ENCODE peak calls at places on chromosomes 6 and 20, in six cellular contexts. Z is PC-3, A is transverse colon, K is heart left ventricle, I is hepatocyte, N is prostate gland. E is an unnamed sample. For H3K4me1, the result is how much of the 10 kb centered on the place peaks cover.

GRCh38 chr6:168054663-168055560 is 24.1 kb downstream of the FRMD1 start:
- DNase-seq in Z (no peak), A (no peak), K (peak), N (no peak), I (no peak), E (no peak)

GRCh38 chr6:14728396-14729024 is 517.4 kb upstream of the JARID2 start:
- DNase-seq in N (no peak), Z (peak), I (no peak), A (peak), K (peak), E (peak)

GRCh38 chr6:33126101-33126714 is 50.4 kb downstream of the HLA-DPB1 start:
- DNase-seq in Z (peak), A (peak), N (peak), I (peak), K (peak), E (peak)

GRCh38 chr20:34977365-34978091 is 21.9 kb downstream of the MYH7B start:
- DNase-seq in I (no peak), K (peak), N (no peak), Z (no peak), A (no peak), E (no peak)

GRCh38 chr20:13355386-13355785 is 134.3 kb downstream of the ISM1 start:
- DNase-seq in K (no peak), Z (no peak), I (no peak), N (no peak), A (no peak), E (no peak)

GRCh38 chr6:125153541-125154183 is at the start of gene TPD52L1:
- DNase-seq in A (peak), K (peak), N (peak), Z (peak), I (peak), E (peak)

GRCh38 chr6:24009319-24009718 is 116.7 kb upstream of the NRSN1 start:
- DNase-seq in Z (no peak), I (no peak), A (no peak), N (no peak), K (no peak), E (no peak)

GRCh38 chr6:15264902-15265761 is 19.3 kb downstream of the JARID2 start:
- DNase-seq in N (peak), I (no peak), Z (no peak), A (no peak), K (peak), E (no peak)

GRCh38 chr6:55822815-55823214 is 52.6 kb downstream of the BMP5 start:
- DNase-seq in Z (no peak), A (no peak), N (no peak), I (no peak), K (no peak), E (no peak)

GRCh38 chr6:36933102-36933501 is 21.4 kb upstream of the PI16 start:
- DNase-seq in N (no peak), A (no peak), I (no peak), Z (peak), K (no peak), E (no peak)

GRCh38 chr6:87628881-87629280 is 38.9 kb downstream of the ORC3 start:
- DNase-seq in Z (no peak), A (no peak), N (no peak), K (no peak), I (no peak), E (no peak)

GRCh38 chr20:55515831-55516230 is 489.5 kb downstream of the CBLN4 start:
- DNase-seq in K (no peak), I (peak), Z (peak), A (no peak), N (no peak), E (no peak)

GRCh38 chr6:24401458-24401857 is 1.3 kb upstream of the MRS2 start:
- DNase-seq in I (no peak), N (no peak), A (no peak), K (no peak), Z (no peak), E (no peak)

GRCh38 chr6:122798099-122798641 is 9.1 kb downstream of the SMPDL3A start:
- DNase-seq in Z (peak), I (peak), A (peak), K (no peak), N (peak), E (no peak)

GRCh38 chr20:31698803-31699718 is 23.6 kb downstream of the BCL2L1 start:
- DNase-seq in N (peak), I (peak), A (peak), Z (peak), K (peak), E (no peak)

GRCh38 chr20:9301129-9302072 is 213.0 kb upstream of the LAMP5 start:
- DNase-seq in N (peak), K (peak), A (peak), I (peak), Z (peak), E (no peak)

GRCh38 chr20:58330692-58331091 is 21.2 kb downstream of the RAB22A start:
- DNase-seq in N (no peak), A (no peak), K (no peak), Z (no peak), I (no peak), E (no peak)

GRCh38 chr6:75802366-75802765 is 53.3 kb downstream of the MYO6 start:
- DNase-seq in N (no peak), A (no peak), Z (no peak), K (no peak), I (no peak), E (no peak)

GRCh38 chr6:149567194-149567586 is 1.0 kb downstream of the GINM1 start:
- DNase-seq in K (no peak), Z (no peak), A (no peak), N (no peak), I (no peak), E (no peak)

GRCh38 chr6:97203343-97203742 is 79.7 kb downstream of the MMS22L start:
- DNase-seq in A (no peak), N (no peak), Z (no peak), I (peak), K (no peak), E (no peak)

GRCh38 chr6:169999367-169999766 is 247.9 kb downstream of the ERMARD start:
- DNase-seq in Z (no peak), I (no peak), K (no peak), A (no peak), N (no peak), E (no peak)

GRCh38 chr6:142833054-142833453 is 111.9 kb downstream of the HIVEP2 start:
- DNase-seq in K (no peak), Z (peak), I (no peak), A (no peak), N (no peak), E (no peak)

GRCh38 chr20:36542019-36542488 is 735 bp downstream of the MYL9 start:
- DNase-seq in A (peak), Z (peak), I (peak), N (no peak), K (peak), E (no peak)
- H3K4me1 ChIP-seq in A (under half), Z (under half), I (under half), N (under half), K (half or more), E (under half)

GRCh38 chr20:50151034-50151743 is 2.3 kb downstream of the PEDS1 start:
- DNase-seq in K (no peak), Z (peak), A (peak), I (no peak), N (peak), E (no peak)
- H3K4me1 ChIP-seq in K (half or more), Z (half or more), A (half or more), I (under half), N (under half), E (half or more)

DNA sequence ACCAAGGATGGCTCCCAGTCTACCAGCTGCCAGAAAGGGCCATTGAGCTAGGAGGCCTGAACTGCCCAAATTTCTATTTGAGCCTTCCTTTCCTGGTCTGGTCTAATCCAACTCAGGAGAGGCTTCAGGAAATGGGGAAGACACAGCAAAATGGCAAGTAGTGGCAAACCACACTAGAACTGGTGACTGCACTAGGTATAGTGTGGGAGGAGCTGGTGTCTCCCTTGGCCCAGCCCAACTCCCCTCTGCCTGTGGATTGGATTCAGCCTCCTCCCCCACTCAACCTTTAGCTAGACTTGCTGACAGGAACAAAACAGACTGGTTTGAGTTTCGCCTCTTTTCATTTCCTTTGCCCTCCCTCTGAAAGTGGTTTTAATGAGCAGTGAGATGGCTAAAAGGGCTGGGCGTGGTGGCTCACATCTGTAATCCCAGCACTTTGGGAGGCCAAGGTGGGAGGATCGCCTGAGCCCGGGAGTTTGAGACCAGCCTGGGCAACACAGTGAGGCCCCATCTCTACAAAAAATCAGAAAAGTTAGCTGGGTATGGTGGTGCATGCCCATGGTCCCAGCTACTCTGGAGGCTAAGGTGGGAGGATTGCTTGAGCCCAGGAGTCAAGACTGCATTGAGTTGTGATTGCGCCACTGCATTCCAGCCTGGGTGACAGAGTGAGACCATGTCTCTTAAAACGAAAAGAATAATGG is 17.5 kb downstream of the MRPS18A start:
- DNase-seq in I (peak), K (no peak), Z (peak), A (no peak), N (no peak), E (no peak)
- H3K4me1 ChIP-seq in I (under half), K (half or more), Z (under half), A (half or more), N (under half), E (under half)

DNA sequence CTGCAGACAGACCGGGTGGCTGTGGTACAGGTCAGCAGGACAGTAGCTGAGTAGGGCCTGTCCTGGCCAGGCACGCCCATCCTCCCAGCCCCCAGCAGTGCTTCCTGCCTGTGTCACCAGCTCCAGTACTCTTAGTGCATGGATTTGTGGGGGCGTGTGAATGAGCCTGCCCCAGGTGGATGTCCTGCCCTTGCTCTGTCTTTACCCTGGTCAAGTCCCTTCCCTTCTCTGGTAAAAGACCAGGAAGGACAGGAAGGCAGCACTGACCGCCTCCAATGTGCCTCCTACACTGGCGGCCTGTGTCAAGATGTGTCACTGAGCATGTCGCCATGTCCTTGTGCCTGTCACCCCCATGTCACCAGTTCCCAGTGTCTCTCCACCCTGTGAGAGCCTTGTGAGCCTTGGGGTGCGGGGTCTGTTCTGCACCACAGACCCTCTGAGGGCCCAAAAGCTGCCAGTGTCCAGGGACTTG is 11.9 kb downstream of the TEAD3 start:
- DNase-seq in K (no peak), Z (peak), I (no peak), N (no peak), A (no peak), E (no peak)
- H3K4me1 ChIP-seq in K (half or more), Z (under half), I (half or more), N (under half), A (half or more), E (half or more)

GRCh38 chr6:134766497-134766896 is 183.4 kb downstream of the ALDH8A1 start:
- DNase-seq in K (no peak), I (no peak), A (no peak), N (no peak), Z (no peak), E (no peak)

GRCh38 chr6:134764741-134765140 is 185.2 kb downstream of the ALDH8A1 start:
- DNase-seq in I (no peak), Z (no peak), A (no peak), K (no peak), N (no peak), E (no peak)

GRCh38 chr6:134774244-134774643 is 175.7 kb downstream of the ALDH8A1 start:
- DNase-seq in N (no peak), Z (peak), A (no peak), K (no peak), I (no peak), E (no peak)

DNA sequence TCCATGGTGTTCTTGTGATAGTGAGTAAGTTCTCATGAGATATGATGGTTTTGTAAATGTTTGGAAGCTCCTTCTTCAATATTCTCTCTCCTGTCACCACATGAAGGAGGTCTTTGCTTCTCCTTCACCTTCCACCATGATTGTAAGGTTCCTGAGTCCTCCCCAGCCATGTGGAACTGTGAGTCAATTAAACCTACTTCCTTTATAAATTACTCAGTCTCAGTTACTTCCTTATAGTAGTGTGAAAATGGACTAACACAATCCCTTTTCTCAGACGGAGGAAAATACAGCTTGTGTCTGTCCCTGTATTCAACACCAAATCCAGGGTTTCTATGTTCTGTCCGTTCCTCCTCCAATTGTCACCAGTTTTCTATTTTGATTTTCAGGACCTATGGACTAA is 181.0 kb downstream of the ALDH8A1 start:
- DNase-seq in N (no peak), A (no peak), I (no peak), K (no peak), Z (no peak), E (no peak)
- H3K4me1 ChIP-seq in N (under half), A (under half), I (under half), K (under half), Z (under half), E (under half)

GRCh38 chr20:48207505-48207904 is 422.2 kb upstream of the SULF2 start:
- DNase-seq in Z (no peak), I (no peak), K (no peak), A (no peak), N (no peak), E (no peak)

GRCh38 chr20:48208176-48208575 is 422.9 kb upstream of the SULF2 start:
- DNase-seq in Z (no peak), I (no peak), A (no peak), N (no peak), K (no peak), E (no peak)

GRCh38 chr20:48211847-48212246 is 426.6 kb upstream of the SULF2 start:
- DNase-seq in A (no peak), K (no peak), N (no peak), I (no peak), Z (no peak), E (no peak)

GRCh38 chr20:48210111-48211029 is 425.1 kb upstream of the SULF2 start:
- DNase-seq in A (no peak), K (no peak), I (no peak), N (no peak), Z (no peak), E (no peak)

DNA sequence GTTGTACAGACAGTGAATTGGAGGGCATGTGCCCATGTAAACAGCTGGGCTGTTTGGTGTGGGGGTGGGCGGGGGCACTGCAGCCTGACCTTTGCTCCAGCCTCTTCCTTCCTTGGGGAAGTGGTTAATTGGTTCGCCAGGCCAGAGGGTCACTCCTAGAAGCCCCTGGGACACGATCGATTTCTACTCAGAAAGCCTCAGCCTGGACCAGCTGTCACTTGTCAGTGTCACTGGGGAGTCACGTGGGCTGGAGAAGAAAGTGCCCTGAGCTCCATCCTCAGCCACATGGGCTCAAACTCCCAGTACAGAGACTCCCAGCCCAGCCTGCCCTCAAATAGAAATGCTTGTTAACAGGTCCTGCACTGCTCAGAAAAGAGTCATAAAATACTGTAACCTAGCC is 423.8 kb upstream of the SULF2 start:
- DNase-seq in N (no peak), I (no peak), Z (no peak), K (no peak), A (no peak), E (no peak)
- H3K4me1 ChIP-seq in N (under half), I (under half), Z (under half), K (under half), A (under half), E (under half)